ENCODE peak calls at places on chromosomes 12 and 14, in six cellular contexts. O is PC-3; Q is A673; V is CD8-positive, alpha-beta memory T cell; X is ovary; P is psoas muscle. H is an unnamed sample.

GRCh38 chr12:52876371-52876770 is 27.6 kb upstream of the KRT78 start:
- DNase-seq in P (no peak), O (peak; percentile 60), X (peak; percentile 37), V (no peak), Q (no peak), H (no peak)

GRCh38 chr12:48189331-48190125 is 6.1 kb downstream of the CCDC184 start:
- DNase-seq in P (peak; percentile 46), Q (peak; percentile 85), V (peak; percentile 52), X (peak; percentile 56), O (peak; percentile 85), H (peak; percentile 80)

GRCh38 chr14:67533754-67534085 is 630 bp downstream of the PLEKHH1 start:
- DNase-seq in X (no peak), P (no peak), V (no peak), O (peak; percentile 32), Q (no peak), H (no peak)

GRCh38 chr14:49634547-49635334 is at the start of gene DNAAF2:
- DNase-seq in X (peak; percentile 71), V (peak; percentile 53), P (peak; percentile 57), Q (peak; percentile 78), O (peak; percentile 74), H (peak; percentile 80)

GRCh38 chr12:132185698-132186097 is 41.4 kb downstream of the NOC4L start:
- DNase-seq in O (no peak), Q (no peak), X (no peak), P (no peak), V (no peak), H (no peak)

GRCh38 chr14:68947802-68948201 is 31.3 kb downstream of the ACTN1 start:
- DNase-seq in P (peak; percentile 71), X (no peak), V (no peak), O (no peak), Q (peak; percentile 97), H (peak; percentile 41)

GRCh38 chr12:54956818-54957641 is 27.5 kb downstream of the TESPA1 start:
- DNase-seq in V (no peak), P (no peak), O (no peak), Q (no peak), X (no peak), H (no peak)

GRCh38 chr12:98606367-98606985 is 13.0 kb downstream of the SLC25A3 start:
- DNase-seq in P (no peak), O (no peak), X (no peak), V (no peak), Q (no peak), H (no peak)

GRCh38 chr12:29157486-29157946 is 8.4 kb downstream of the FAR2 start:
- DNase-seq in X (no peak), V (no peak), P (no peak), O (peak; percentile 68), Q (no peak), H (no peak)

GRCh38 chr12:18332173-18332572 is 70.9 kb downstream of the PIK3C2G start:
- DNase-seq in X (no peak), P (no peak), Q (no peak), O (no peak), V (no peak), H (no peak)

GRCh38 chr14:72788972-72789728 is 104.8 kb downstream of the DPF3 start:
- DNase-seq in O (no peak), Q (no peak), X (no peak), P (no peak), V (no peak), H (no peak)

GRCh38 chr12:124399622-124400021 is 104.7 kb downstream of the RFLNA start:
- DNase-seq in X (peak; percentile 62), O (peak; percentile 51), Q (no peak), P (no peak), V (no peak), H (no peak)

GRCh38 chr14:58362798-58363412 is 32.8 kb upstream of the TOMM20L start:
- DNase-seq in V (no peak), X (no peak), O (peak; percentile 85), P (no peak), Q (peak; percentile 49), H (no peak)

GRCh38 chr14:81449576-81449975 is 49.5 kb upstream of the STON2 start:
- DNase-seq in X (no peak), V (no peak), O (no peak), Q (no peak), P (no peak), H (no peak)

GRCh38 chr14:72614365-72614764 is 279.5 kb downstream of the DPF3 start:
- DNase-seq in X (no peak), P (no peak), O (no peak), Q (no peak), V (no peak), H (no peak)

GRCh38 chr12:118357327-118358007 is 15.2 kb downstream of the TAOK3 start:
- DNase-seq in O (peak; percentile 74), V (peak; percentile 24), Q (peak; percentile 87), P (no peak), X (no peak), H (no peak)

GRCh38 chr12:1907652-1908611 is 10.5 kb downstream of the CACNA2D4 start:
- DNase-seq in V (no peak), O (peak; percentile 25), Q (peak; percentile 32), X (no peak), P (no peak), H (peak; percentile 46)

GRCh38 chr12:91877461-91878230 is 268.0 kb downstream of the BTG1 start:
- DNase-seq in X (no peak), V (peak; percentile 24), Q (no peak), P (no peak), O (no peak), H (no peak)

GRCh38 chr12:105947906-105948305 is 190.8 kb downstream of the NUAK1 start:
- DNase-seq in X (no peak), O (no peak), Q (no peak), P (no peak), V (no peak), H (no peak)

GRCh38 chr14:49464885-49465284 is 121.3 kb downstream of the RPS29 start:
- DNase-seq in Q (peak; percentile 33), V (no peak), O (peak; percentile 28), P (no peak), X (no peak), H (no peak)

GRCh38 chr14:79543966-79544365 is 667.3 kb downstream of the DIO2 start:
- DNase-seq in V (no peak), Q (peak; percentile 40), P (no peak), X (no peak), O (peak; percentile 82), H (peak; percentile 15)

GRCh38 chr14:61315288-61315687 is 6.1 kb upstream of the PRKCH start:
- DNase-seq in V (no peak), O (no peak), Q (no peak), X (no peak), P (no peak), H (no peak)

GRCh38 chr12:34398366-34398705 is 376.0 kb downstream of the ALG10 start:
- DNase-seq in P (peak; percentile 4), X (peak; percentile 3), O (no peak), V (no peak), Q (no peak), H (peak; percentile 2)

GRCh38 chr14:71029236-71029781 is 122.0 kb downstream of the PCNX1 start:
- DNase-seq in P (no peak), V (no peak), X (no peak), Q (no peak), O (no peak), H (no peak)

GRCh38 chr14:35504260-35504659 is 29.7 kb upstream of the INSM2 start:
- DNase-seq in O (no peak), V (no peak), Q (no peak), P (no peak), X (no peak), H (no peak)

GRCh38 chr12:130070017-130070653 is 92.1 kb upstream of the FZD10 start:
- DNase-seq in O (no peak), V (no peak), Q (no peak), X (peak; percentile 16), P (no peak), H (peak; percentile 84)

GRCh38 chr12:25328082-25328712 is 77.5 kb upstream of the KRAS start:
- DNase-seq in X (no peak), V (no peak), O (no peak), P (no peak), Q (peak; percentile 55), H (no peak)

GRCh38 chr12:55874465-55874864 is 31.7 kb upstream of the MMP19 start:
- DNase-seq in P (no peak), V (no peak), O (no peak), X (no peak), Q (no peak), H (no peak)

DNA sequence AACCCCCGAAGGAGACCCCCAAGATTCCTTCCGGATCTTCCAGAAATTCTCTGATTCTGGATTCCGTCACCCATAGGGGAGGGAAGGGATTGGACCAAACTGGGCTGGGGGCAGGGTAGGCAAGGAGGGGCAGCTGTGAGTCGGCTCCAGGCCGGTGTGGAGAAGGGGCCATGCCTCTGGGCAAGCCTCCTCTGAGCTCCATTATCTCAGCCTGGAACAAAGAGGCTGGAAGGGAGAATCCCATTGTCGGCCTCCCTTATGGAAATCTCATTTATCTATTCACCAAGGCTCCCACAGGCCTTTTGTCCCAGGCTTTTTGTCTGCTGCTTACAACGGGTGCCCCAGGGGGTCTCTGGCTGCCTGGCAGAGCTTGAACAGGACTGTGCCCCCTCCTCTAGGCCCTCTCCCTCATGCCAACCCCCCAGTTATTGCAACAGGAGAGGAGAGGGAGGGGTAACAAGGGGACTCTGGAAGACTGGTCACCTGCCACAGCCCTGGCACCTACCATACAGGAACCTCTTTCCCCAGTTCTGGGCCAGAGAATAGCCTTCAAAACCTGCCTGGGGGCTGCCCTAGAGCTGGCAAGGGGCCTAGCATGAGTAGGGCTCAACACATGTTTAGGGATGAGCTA is 19.5 kb downstream of the FIGNL2 start:
- DNase-seq in P (no peak), Q (no peak), O (no peak), V (no peak), X (no peak), H (no peak)
- H3K27ac ChIP-seq in P (no peak overlapping the region), Q (no peak overlapping the region), O (peak overlapping the region; percentile 89), V (no peak overlapping the region), X (no peak overlapping the region), H (no peak overlapping the region)

DNA sequence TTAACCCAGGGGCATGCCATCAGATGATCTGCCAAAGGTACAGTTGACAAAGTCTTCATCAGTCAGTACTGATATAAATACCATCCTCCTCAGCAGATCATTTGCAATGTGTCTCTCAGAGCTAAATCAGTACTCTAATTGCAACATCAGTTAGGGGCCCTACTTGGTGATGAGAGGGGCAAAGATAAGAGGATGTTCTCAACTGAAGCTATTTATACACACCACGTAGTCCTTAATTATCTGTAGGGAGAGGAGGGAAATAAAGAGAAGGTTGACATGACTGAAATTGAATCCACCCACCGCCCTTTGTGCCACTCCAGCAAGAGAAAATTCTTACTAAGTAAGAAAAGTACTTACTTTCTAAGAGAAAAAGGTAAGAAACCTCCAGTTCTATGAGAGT is 157.8 kb upstream of the NUDT4 start:
- DNase-seq in V (no peak), X (no peak), P (no peak), Q (no peak), O (no peak), H (no peak)
- H3K27ac ChIP-seq in V (no peak overlapping the region), X (no peak overlapping the region), P (peak overlapping the region; percentile 82), Q (no peak overlapping the region), O (no peak overlapping the region), H (no peak overlapping the region)

GRCh38 chr14:39393289-39393688 is 38.9 kb downstream of the FBXO33 start:
- DNase-seq in Q (no peak), O (peak; percentile 68), X (no peak), V (no peak), P (no peak), H (no peak)
- H3K27ac ChIP-seq in Q (no peak overlapping the region), O (no peak overlapping the region), X (no peak overlapping the region), V (no peak overlapping the region), P (no peak overlapping the region), H (no peak overlapping the region)

DNA sequence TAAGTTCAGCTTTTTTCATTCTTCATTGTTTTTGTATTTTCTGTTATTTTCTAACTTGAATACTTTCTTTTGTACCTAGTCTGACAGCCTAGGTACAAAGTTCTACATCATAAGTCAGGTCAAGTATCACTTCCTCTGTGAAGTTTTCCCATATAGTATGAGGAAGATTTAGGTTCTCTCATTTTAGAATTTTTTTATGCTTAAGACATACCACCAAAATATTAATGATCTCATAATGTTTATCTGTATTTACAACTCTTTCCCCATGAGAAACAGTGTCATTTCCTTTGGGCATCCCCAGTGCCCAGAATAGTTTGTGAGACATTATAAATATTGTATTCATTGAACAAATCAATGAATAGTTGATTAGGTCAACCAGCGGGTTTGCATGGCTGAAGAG is 3.1 kb upstream of the ATF7IP start:
- DNase-seq in V (no peak), X (no peak), O (no peak), P (no peak), Q (no peak), H (no peak)
- H3K27ac ChIP-seq in V (no peak overlapping the region), X (no peak overlapping the region), O (no peak overlapping the region), P (no peak overlapping the region), Q (no peak overlapping the region), H (no peak overlapping the region)

H was measured in testis.